ENCODE peak calls at places on chromosomes 7 and 10, in ten cellular contexts. G is lower lobe of right lung, W is Caco-2, E is OCI-LY7, V is fibroblast of pulmonary artery, J is epithelial cell of esophagus, B is natural killer cell, M is endothelial cell, N is H9, Z is GM23338. L is an unnamed sample.

GRCh38 chr10:96502561-96503267 is 11.0 kb downstream of the TLL2 start:
- DNase-seq in G (no peak), W (no peak), Z (no peak), E (no peak), N (no peak), M (no peak), V (no peak), B (no peak), J (peak), L (no peak)

GRCh38 chr10:121983828-121984227 is 5.1 kb upstream of the TACC2 start:
- DNase-seq in E (no peak), V (no peak), J (no peak), W (no peak), M (no peak), B (no peak), G (no peak), N (no peak), Z (no peak), L (no peak)

GRCh38 chr10:113071446-113071845 is 121.4 kb downstream of the TCF7L2 start:
- DNase-seq in B (no peak), M (no peak), G (no peak), J (no peak), W (no peak), E (no peak), N (no peak), Z (no peak), V (peak), L (no peak)

GRCh38 chr7:142379445-142379844 is 121.6 kb upstream of the PRSS58 start:
- DNase-seq in E (no peak), J (no peak), W (no peak), M (no peak), Z (no peak), G (no peak), N (no peak), B (no peak), V (no peak), L (no peak)

GRCh38 chr7:27215356-27215755 is 15.5 kb upstream of the HOXA13 start:
- DNase-seq in B (no peak), J (no peak), W (no peak), E (no peak), N (no peak), M (no peak), G (no peak), V (no peak), Z (no peak), L (no peak)

GRCh38 chr7:38756521-38756920 is 125.3 kb upstream of the AMPH start:
- DNase-seq in G (no peak), V (peak), J (no peak), E (no peak), N (no peak), Z (no peak), B (no peak), W (no peak), M (no peak), L (no peak)

GRCh38 chr7:8433477-8434289 is at the start of gene NXPH1:
- DNase-seq in V (no peak), B (no peak), E (no peak), M (peak), G (no peak), J (peak), Z (peak), N (peak), W (peak), L (peak)

GRCh38 chr10:7412482-7413251 is 1.8 kb upstream of the SFMBT2 start:
- DNase-seq in Z (peak), E (no peak), M (peak), B (peak), N (peak), J (no peak), V (no peak), G (peak), W (no peak), L (no peak)

GRCh38 chr7:25262586-25262985 is 34.3 kb upstream of the NPVF start:
- DNase-seq in N (no peak), J (no peak), Z (no peak), V (peak), W (no peak), G (no peak), B (no peak), E (no peak), M (no peak), L (no peak)

GRCh38 chr7:141354251-141354650 is 197.0 kb upstream of the AGK start:
- DNase-seq in B (no peak), Z (no peak), M (no peak), G (no peak), W (no peak), J (no peak), V (peak), E (no peak), N (no peak), L (no peak)

GRCh38 chr10:124703778-124704427 is 40.3 kb downstream of the FAM53B start:
- DNase-seq in V (peak), N (no peak), E (peak), B (no peak), W (no peak), G (no peak), Z (no peak), J (no peak), M (no peak), L (no peak)

GRCh38 chr7:112495820-112496462 is 15.2 kb downstream of the LSMEM1 start:
- DNase-seq in W (peak), G (no peak), E (peak), B (no peak), J (peak), N (peak), V (peak), M (peak), Z (peak), L (no peak)

GRCh38 chr7:50262916-50263690 is 41.4 kb upstream of the IKZF1 start:
- DNase-seq in M (no peak), N (no peak), G (no peak), V (no peak), W (no peak), Z (no peak), J (peak), E (peak), B (no peak), L (no peak)

GRCh38 chr7:40658731-40659130 is 523.9 kb downstream of the SUGCT start:
- DNase-seq in G (no peak), M (no peak), W (no peak), B (no peak), Z (no peak), V (no peak), J (peak), N (no peak), E (no peak), L (no peak)

GRCh38 chr10:79929409-79929904 is 19.4 kb downstream of the SFTPD start:
- DNase-seq in V (peak), W (peak), J (peak), B (peak), G (peak), N (peak), M (peak), Z (peak), E (peak), L (peak)

GRCh38 chr10:23375366-23375765 is 30.8 kb upstream of the C10orf67 start:
- DNase-seq in N (no peak), J (no peak), Z (no peak), M (no peak), V (no peak), B (no peak), G (no peak), W (no peak), E (no peak), L (no peak)

GRCh38 chr7:116776610-116777289 is 85.6 kb upstream of the CAPZA2 start:
- DNase-seq in N (no peak), W (no peak), V (peak), M (no peak), Z (no peak), J (peak), B (no peak), E (no peak), G (no peak), L (no peak)

GRCh38 chr7:116618729-116619128 is 53.3 kb upstream of the MET start:
- DNase-seq in B (no peak), W (no peak), E (no peak), N (no peak), Z (no peak), G (no peak), J (no peak), M (no peak), V (no peak), L (no peak)

GRCh38 chr7:84700563-84701370 is 486.1 kb downstream of the SEMA3D start:
- DNase-seq in V (no peak), E (no peak), W (no peak), Z (no peak), G (no peak), B (no peak), M (no peak), J (peak), N (no peak), L (no peak)

GRCh38 chr7:2224934-2225333 is 7.8 kb downstream of the MAD1L1 start:
- DNase-seq in Z (no peak), W (no peak), M (no peak), V (no peak), G (peak), N (no peak), J (peak), B (no peak), E (no peak), L (no peak)

GRCh38 chr10:67612577-67613537 is 83.1 kb downstream of the CTNNA3 start:
- DNase-seq in E (no peak), V (peak), W (no peak), J (no peak), B (no peak), N (no peak), M (no peak), Z (no peak), G (no peak), L (no peak)

GRCh38 chr10:35643151-35643975 is 1.3 kb upstream of the FZD8 start:
- DNase-seq in V (peak), J (peak), W (peak), B (peak), E (no peak), M (peak), N (peak), Z (peak), G (peak), L (no peak)

GRCh38 chr10:17354781-17355180 is 99.6 kb downstream of the ST8SIA6 start:
- DNase-seq in V (peak), E (no peak), W (no peak), N (no peak), Z (no peak), G (no peak), M (no peak), B (no peak), J (no peak), L (no peak)

GRCh38 chr10:35019037-35019794 is 70.9 kb downstream of the CUL2 start:
- DNase-seq in Z (no peak), J (no peak), B (no peak), M (no peak), N (no peak), V (no peak), W (no peak), G (no peak), E (no peak), L (no peak)

GRCh38 chr7:131753620-131754222 is 197.3 kb upstream of the PODXL start:
- DNase-seq in V (peak), N (peak), G (no peak), E (peak), Z (peak), W (peak), M (peak), J (peak), B (no peak), L (no peak)

GRCh38 chr10:116723428-116724281 is 18.7 kb downstream of the HSPA12A start:
- DNase-seq in W (no peak), B (no peak), E (no peak), Z (no peak), N (no peak), M (no peak), G (no peak), J (no peak), V (no peak), L (no peak)

GRCh38 chr10:118583611-118584010 is 11.8 kb downstream of the PRLHR start:
- DNase-seq in M (no peak), N (no peak), G (no peak), J (peak), V (no peak), B (no peak), W (no peak), E (no peak), Z (no peak), L (no peak)

GRCh38 chr7:84800846-84801245 is 386.0 kb downstream of the SEMA3D start:
- DNase-seq in N (no peak), G (no peak), Z (no peak), J (no peak), M (no peak), E (no peak), V (no peak), B (no peak), W (no peak), L (no peak)

GRCh38 chr10:35219906-35220890 is 93.6 kb downstream of the CREM start:
- DNase-seq in J (no peak), V (no peak), W (no peak), N (no peak), B (no peak), M (no peak), Z (no peak), G (no peak), E (no peak), L (no peak)

GRCh38 chr10:45592926-45593325 is 79.6 kb downstream of the ZFAND4 start:
- DNase-seq in N (no peak), G (no peak), V (no peak), Z (no peak), B (no peak), W (no peak), E (peak), M (no peak), J (no peak), L (no peak)

GRCh38 chr7:23468721-23469149 is 1.6 kb downstream of the IGF2BP3 start:
- DNase-seq in N (no peak), J (no peak), Z (peak), G (no peak), E (peak), W (peak), V (no peak), B (no peak), M (peak), L (no peak)
- TF ChIP-seq CTCF in N (no peak), J (no peak), Z (no peak), G (no peak), E (no peak), W (no peak), V (no peak), B (no peak), M (no peak), L (no peak)

GRCh38 chr7:43584200-43584586 is 1.3 kb downstream of the STK17A start:
- DNase-seq in E (peak), J (peak), V (peak), W (peak), M (no peak), N (no peak), G (no peak), B (peak), Z (no peak), L (no peak)
- TF ChIP-seq CTCF in E (no peak), J (no peak), V (no peak), W (no peak), M (no peak), N (no peak), G (no peak), B (no peak), Z (no peak), L (no peak)

GRCh38 chr7:151860771-151861170 is 16.1 kb downstream of the PRKAG2 start:
- DNase-seq in N (no peak), V (no peak), M (no peak), W (no peak), Z (no peak), J (no peak), G (no peak), B (no peak), E (no peak), L (no peak)
- TF ChIP-seq CTCF in N (no peak), V (no peak), M (no peak), W (no peak), Z (no peak), J (no peak), G (no peak), B (no peak), E (no peak), L (no peak)

DNA sequence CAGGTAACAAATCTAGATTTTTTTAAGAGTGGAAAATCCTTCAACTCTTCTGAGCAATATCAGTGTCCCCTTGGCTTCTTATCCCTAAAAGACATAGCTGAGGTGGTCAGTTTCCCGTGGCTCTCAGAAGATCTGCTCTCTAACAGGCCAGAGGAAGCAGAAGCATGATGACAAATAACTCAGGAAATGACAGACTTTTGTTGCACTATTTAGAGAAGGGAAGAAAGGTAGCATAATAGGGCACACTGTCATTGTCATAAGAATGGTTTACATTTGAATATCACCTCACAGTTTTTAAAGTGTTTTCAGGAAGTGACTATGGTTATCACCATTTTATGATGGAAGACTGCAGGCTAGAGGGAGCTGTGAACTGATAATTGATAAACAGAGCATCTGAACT is 33.6 kb upstream of the RAPGEF5 start:
- DNase-seq in B (no peak), E (peak), J (no peak), N (no peak), M (no peak), Z (no peak), V (no peak), W (no peak), G (no peak), L (no peak)
- TF ChIP-seq CTCF in B (no peak), E (peak), J (no peak), N (no peak), M (no peak), Z (no peak), V (no peak), W (no peak), G (no peak), L (no peak)